ENCODE peak calls at places on chromosome 5, in nine cellular contexts. V, X, L, D, G, A, H, P and F are unnamed samples.

GRCh38 chr5:96172436-96172835 is 210.8 kb upstream of the ELL2 start:
- DNase-seq in H (peak), X (peak), G (peak), V (no peak), L (no peak), P (peak), A (no peak), D (peak), F (no peak)

GRCh38 chr5:132962429-132962928 is 955 bp downstream of the AFF4 start:
- DNase-seq in X (peak), L (peak), P (peak), D (peak), V (peak), A (no peak), G (peak), H (peak), F (no peak)

GRCh38 chr5:65076251-65076869 is 307.6 kb downstream of the CWC27 start:
- DNase-seq in G (peak), A (peak), V (no peak), H (peak), P (peak), D (peak), X (peak), L (peak), F (no peak)

GRCh38 chr5:80961376-80962281 is 1.5 kb downstream of the RASGRF2 start:
- DNase-seq in H (peak), L (peak), X (no peak), P (no peak), D (no peak), G (no peak), A (no peak), V (peak), F (no peak)

GRCh38 chr5:115601709-115602584 is at the start of gene TICAM2:
- DNase-seq in G (peak), D (peak), V (peak), A (peak), P (no peak), L (peak), H (peak), X (peak), F (no peak)

GRCh38 chr5:40030661-40031060 is 605.9 kb upstream of the DAB2 start:
- DNase-seq in D (no peak), V (no peak), G (no peak), X (no peak), H (peak), A (no peak), P (peak), L (no peak), F (no peak)

GRCh38 chr5:4295663-4296339 is 700.2 kb downstream of the IRX1 start:
- DNase-seq in A (no peak), H (no peak), V (peak), D (no peak), L (no peak), X (peak), G (no peak), P (no peak), F (no peak)

GRCh38 chr5:142551242-142552067 is 134.4 kb downstream of the FGF1 start:
- DNase-seq in A (no peak), G (no peak), P (no peak), L (no peak), V (peak), X (peak), D (no peak), H (no peak), F (no peak)

GRCh38 chr5:78293856-78294249 is 645 bp downstream of the AP3B1 start:
- DNase-seq in X (peak), A (no peak), P (no peak), D (no peak), G (peak), V (peak), L (no peak), H (no peak), F (no peak)

DNA sequence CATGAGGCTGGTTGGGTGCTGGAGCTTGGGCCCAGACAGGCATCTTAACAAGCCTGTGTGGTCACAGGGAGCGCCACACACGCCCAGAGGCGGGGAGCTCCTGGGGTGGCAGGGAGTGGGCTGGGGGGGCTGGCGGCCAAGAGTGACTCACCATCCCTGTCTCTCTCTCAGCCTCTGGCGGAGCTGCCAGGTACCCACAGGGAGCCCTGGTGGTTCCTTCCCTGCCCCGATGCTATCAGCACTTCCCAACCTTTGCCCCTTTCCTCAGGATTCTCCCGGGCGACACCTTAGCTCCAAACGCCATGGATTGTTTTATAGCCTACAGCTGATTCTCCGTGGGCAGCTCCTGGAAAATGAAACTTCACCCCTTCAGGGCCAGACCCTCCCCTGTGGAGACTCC is 5.5 kb downstream of the SLC9A3 start:
- DNase-seq in H (no peak), V (no peak), G (no peak), A (no peak), X (no peak), P (no peak), L (no peak), D (no peak), F (no peak)
- H3K4me3 ChIP-seq in H (no peak), V (no peak), G (no peak), A (no peak), X (no peak), P (no peak), L (no peak), D (no peak), F (no peak)

DNA sequence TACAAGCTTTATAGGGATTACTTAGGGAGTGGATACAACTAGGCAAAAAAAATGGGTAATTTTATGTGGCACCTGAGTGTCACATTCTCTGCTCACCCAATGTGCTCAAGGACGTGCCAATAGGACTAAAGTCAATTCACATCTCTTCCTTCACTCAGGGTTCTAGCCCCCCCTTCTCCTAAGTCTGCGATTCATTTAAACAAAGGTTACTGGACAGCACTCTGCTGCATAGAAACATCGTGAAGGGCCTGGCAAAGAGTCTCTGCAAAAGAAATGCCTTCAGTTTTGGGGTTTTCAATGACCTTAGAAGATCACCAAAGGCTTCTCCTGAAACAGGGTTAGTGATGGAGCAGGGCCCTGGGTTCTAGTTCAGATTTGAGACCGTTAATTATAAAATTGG is 142.3 kb downstream of the TSSK1B start:
- DNase-seq in L (no peak), X (no peak), A (no peak), G (no peak), D (peak), V (no peak), P (no peak), H (no peak), F (no peak)
- H3K4me3 ChIP-seq in L (no peak), X (peak), A (peak), G (peak), D (peak), V (no peak), P (peak), H (peak), F (no peak)

GRCh38 chr5:172616730-172617129 is 24.3 kb upstream of the NEURL1B start:
- DNase-seq in X (peak), D (peak), G (no peak), H (no peak), P (no peak), L (no peak), V (no peak), A (no peak), F (no peak)
- H3K4me3 ChIP-seq in X (no peak), D (no peak), G (no peak), H (no peak), P (no peak), L (no peak), V (no peak), A (no peak), F (no peak)

GRCh38 chr5:470961-471749 is 28.2 kb downstream of the EXOC3 start:
- DNase-seq in L (no peak), X (no peak), A (no peak), P (no peak), V (no peak), H (no peak), G (no peak), D (no peak), F (no peak)
- H3K4me3 ChIP-seq in L (peak), X (no peak), A (peak), P (no peak), V (no peak), H (no peak), G (peak), D (no peak), F (no peak)